ENCODE peak calls at places on chromosomes 12 and 14, in four cellular contexts. M is transverse colon, Q is H1, K is body of pancreas. W is an unnamed sample.
A peak's percentile ranks its signal among the peaks of the same experiment; 100 is the strongest.

GRCh38 chr14:24605435-24606190 is 3.9 kb downstream of the GZMH start:
- DNase-seq in M (peak; percentile 40), Q (peak; percentile 81), K (peak; percentile 37), W (no peak)

GRCh38 chr14:98189077-98189476 is 1082.9 kb downstream of the BCL11B start:
- DNase-seq in K (no peak), M (no peak), Q (no peak), W (no peak)

GRCh38 chr12:1093166-1093751 is 102.2 kb downstream of the ERC1 start:
- DNase-seq in K (peak; percentile 47), M (no peak), Q (no peak), W (peak; percentile 33)

GRCh38 chr12:10392394-10392930 is 2.6 kb upstream of the KLRK1 start:
- DNase-seq in Q (no peak), K (peak; percentile 73), M (peak; percentile 30), W (peak; percentile 66)

GRCh38 chr12:40313928-40314327 is 89.1 kb downstream of the LRRK2 start:
- DNase-seq in M (no peak), Q (no peak), K (no peak), W (no peak)

GRCh38 chr14:53571990-53572389 is 384.6 kb downstream of the BMP4 start:
- DNase-seq in K (no peak), Q (no peak), M (no peak), W (no peak)

GRCh38 chr14:90785876-90786450 is 30.3 kb downstream of the TTC7B start:
- DNase-seq in M (no peak), K (no peak), Q (no peak), W (no peak)

GRCh38 chr12:92337128-92337527 is 191.5 kb upstream of the BTG1 start:
- DNase-seq in M (no peak), K (no peak), Q (no peak), W (no peak)

GRCh38 chr12:56957229-56958052 is at the start of gene RDH16:
- DNase-seq in M (no peak), K (no peak), Q (peak; percentile 19), W (peak; percentile 81)

GRCh38 chr12:10618338-10618987 is 5.1 kb upstream of the MAGOHB start:
- DNase-seq in K (no peak), Q (no peak), M (no peak), W (no peak)

GRCh38 chr12:2411011-2411410 is 358.2 kb downstream of the CACNA1C start:
- DNase-seq in M (no peak), Q (no peak), K (no peak), W (no peak)

GRCh38 chr14:20680363-20680762 is 4.0 kb upstream of the RNASE4 start:
- DNase-seq in K (no peak), Q (no peak), M (no peak), W (no peak)

GRCh38 chr14:52000019-52000582 is 10.8 kb downstream of the RTRAF start:
- DNase-seq in K (no peak), M (no peak), Q (no peak), W (no peak)

GRCh38 chr12:58504539-58504938 is 415.8 kb downstream of the LRIG3 start:
- DNase-seq in M (no peak), K (no peak), Q (no peak), W (no peak)

GRCh38 chr12:116116650-116117424 is 160.7 kb downstream of the MED13L start:
- DNase-seq in M (no peak), Q (no peak), K (no peak), W (no peak)

GRCh38 chr12:110279976-110280783 is 867 bp upstream of the ATP2A2 start:
- DNase-seq in K (peak; percentile 49), Q (peak; percentile 80), M (peak; percentile 57), W (peak; percentile 37)

GRCh38 chr12:13196302-13196921 is at the start of gene EMP1:
- DNase-seq in K (peak; percentile 91), Q (no peak), M (peak; percentile 93), W (peak; percentile 87)

GRCh38 chr12:46230985-46231384 is 37.9 kb downstream of the SLC38A1 start:
- DNase-seq in Q (no peak), K (no peak), M (no peak), W (no peak)

GRCh38 chr14:77862154-77862783 is 62.4 kb downstream of the ADCK1 start:
- DNase-seq in K (peak; percentile 63), Q (peak; percentile 99), M (peak; percentile 73), W (peak; percentile 43)

GRCh38 chr14:28163897-28164296 is 602.7 kb upstream of the FOXG1 start:
- DNase-seq in M (no peak), Q (no peak), K (no peak), W (no peak)

GRCh38 chr12:112126000-112126431 is 656 bp downstream of the TRAFD1 start:
- DNase-seq in K (no peak), M (no peak), Q (no peak), W (no peak)

GRCh38 chr12:66555113-66555512 is 123.8 kb downstream of the GRIP1 start:
- DNase-seq in Q (no peak), K (no peak), M (no peak), W (no peak)

GRCh38 chr12:17802657-17803641 is 287.0 kb downstream of the RERGL start:
- DNase-seq in Q (peak; percentile 48), M (no peak), K (no peak), W (no peak)

GRCh38 chr12:51904951-51905471 is 2.3 kb upstream of the ACVRL1 start:
- DNase-seq in Q (no peak), M (peak; percentile 9), K (peak; percentile 29), W (no peak)

GRCh38 chr12:14258468-14258947 is 107.0 kb upstream of the ATF7IP start:
- DNase-seq in Q (no peak), M (no peak), K (no peak), W (no peak)

GRCh38 chr12:43863770-43864366 is 28.0 kb downstream of the TMEM117 start:
- DNase-seq in M (no peak), K (no peak), Q (no peak), W (no peak)

GRCh38 chr12:67705394-67706370 is 57.1 kb downstream of the DYRK2 start:
- DNase-seq in K (no peak), M (no peak), Q (no peak), W (no peak)

GRCh38 chr12:106955377-106956047 is at the start of gene TMEM263:
- DNase-seq in K (peak; percentile 93), M (peak; percentile 93), Q (peak; percentile 93), W (peak; percentile 89)

GRCh38 chr12:101780599-101780998 is 41.3 kb upstream of the SYCP3 start:
- DNase-seq in M (no peak), K (no peak), Q (no peak), W (no peak)

DNA sequence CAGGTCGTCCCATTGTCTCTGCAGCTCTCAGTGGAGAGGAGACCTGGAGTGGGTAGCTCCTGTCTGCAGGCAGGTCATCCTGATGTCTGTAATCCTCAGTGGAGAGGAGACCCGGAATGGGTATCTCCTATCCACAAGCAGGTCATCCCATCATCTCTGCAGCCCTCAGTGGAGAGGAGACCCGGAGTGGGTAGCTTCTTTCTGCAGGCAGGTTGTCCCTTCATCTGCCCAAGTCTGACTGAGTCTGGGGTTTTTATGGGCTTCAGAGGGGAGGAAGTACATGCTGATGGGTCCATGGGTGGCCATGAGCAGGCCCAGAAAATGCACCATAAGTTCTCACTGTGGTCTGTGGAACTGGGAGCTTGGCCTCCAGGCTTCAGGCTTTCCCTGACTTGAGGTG is 28.9 kb upstream of the PAPLN start:
- DNase-seq in Q (no peak), K (no peak), M (no peak), W (no peak)
- H3K36me3 ChIP-seq in Q (peaks cover 43% of the 10 kb centered on the region), K (no peaks in the 10 kb centered on the region), M (no peaks in the 10 kb centered on the region), W (peaks cover 9% of the 10 kb centered on the region)

GRCh38 chr12:131941987-131942341 is 7.8 kb upstream of the EP400 start:
- DNase-seq in M (no peak), K (no peak), Q (no peak), W (no peak)
- TF ChIP-seq POLR2A in M (no peak), K (no peak), Q (no peak), W (no peak)

DNA sequence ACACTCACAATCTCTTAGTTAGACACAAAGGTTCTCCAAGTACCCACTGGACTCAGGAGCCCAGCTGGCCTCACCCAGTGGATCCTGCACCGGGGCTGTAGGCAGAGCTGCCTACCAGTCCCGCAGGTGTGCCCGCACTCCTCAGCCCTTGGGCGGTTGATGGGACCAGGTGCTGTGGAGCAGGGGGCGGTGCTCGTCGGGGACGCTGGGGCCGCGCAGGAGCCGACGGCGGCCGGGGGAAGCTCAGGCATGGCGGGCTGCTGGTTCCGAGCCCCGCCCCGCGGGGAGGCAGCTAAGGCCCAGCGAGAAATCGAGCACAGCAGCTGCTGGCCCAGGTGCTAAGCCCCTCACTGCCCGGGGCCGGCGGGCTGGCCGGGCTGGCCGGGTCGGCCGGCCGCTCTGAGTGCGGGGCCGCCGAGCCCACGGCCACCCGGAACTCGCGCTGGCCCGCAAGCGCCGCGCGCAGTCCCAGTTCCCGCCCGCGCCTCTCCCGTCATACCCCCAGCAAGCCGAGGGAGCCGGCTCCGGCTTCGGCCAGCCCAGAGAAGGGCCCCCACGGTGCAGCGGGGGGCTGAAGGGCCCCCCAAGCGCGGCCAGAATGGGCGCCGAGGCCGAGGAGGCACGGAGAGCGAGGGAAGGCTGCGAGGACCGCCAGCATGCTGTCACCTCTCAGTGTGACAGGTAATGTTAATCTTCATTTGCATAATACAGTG is 506.8 kb downstream of the LRFN5 start:
- DNase-seq in M (no peak), K (no peak), Q (no peak), W (no peak)
- H3K36me3 ChIP-seq in M (no peaks in the 10 kb centered on the region), K (no peaks in the 10 kb centered on the region), Q (no peaks in the 10 kb centered on the region), W (no peaks in the 10 kb centered on the region)

DNA sequence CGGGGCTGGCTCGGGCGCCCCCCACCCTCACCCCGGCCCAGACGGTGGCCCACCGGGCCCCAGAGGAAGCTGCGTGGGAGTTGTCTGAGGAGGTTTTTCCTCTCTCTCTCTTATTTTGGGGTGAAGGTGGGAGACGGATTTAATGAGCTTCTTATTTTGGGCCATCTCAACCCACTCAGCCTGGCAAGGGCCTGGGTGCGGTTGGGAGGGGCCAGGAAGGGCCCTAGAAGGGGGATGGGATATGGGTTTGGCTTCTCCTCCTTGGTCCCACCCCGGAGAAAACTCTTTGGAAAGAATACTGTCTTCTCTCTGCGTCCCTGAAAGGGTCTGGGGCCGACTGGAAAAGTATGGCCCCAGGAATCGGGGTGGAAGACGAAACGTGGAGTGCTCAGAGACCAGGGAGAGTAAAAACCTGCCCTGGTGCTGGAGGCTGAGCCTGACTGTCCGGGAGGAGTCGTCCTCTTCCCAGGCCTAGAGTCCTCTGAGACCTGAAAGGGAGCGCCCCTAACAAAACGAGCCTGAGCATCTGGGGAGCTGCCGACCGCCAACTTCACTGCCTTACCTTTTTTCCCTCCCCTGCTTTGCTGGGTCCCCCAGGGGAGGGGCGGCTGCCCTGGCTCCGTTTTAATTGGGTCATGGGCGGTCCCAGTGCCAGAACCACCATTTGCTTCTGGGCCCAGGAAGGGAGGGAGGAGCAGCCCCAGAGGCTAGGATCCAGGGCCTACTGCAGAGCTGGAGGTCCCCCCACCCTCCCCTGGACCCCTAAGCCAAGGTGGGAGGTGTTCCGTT is 1.6 kb downstream of the MMP14 start:
- DNase-seq in M (peak; percentile 55), K (peak; percentile 46), Q (peak; percentile 61), W (peak; percentile 68)
- TF ChIP-seq POLR2A in M (peak; percentile 13), K (no peak), Q (no peak), W (peak; percentile 71)

DNA sequence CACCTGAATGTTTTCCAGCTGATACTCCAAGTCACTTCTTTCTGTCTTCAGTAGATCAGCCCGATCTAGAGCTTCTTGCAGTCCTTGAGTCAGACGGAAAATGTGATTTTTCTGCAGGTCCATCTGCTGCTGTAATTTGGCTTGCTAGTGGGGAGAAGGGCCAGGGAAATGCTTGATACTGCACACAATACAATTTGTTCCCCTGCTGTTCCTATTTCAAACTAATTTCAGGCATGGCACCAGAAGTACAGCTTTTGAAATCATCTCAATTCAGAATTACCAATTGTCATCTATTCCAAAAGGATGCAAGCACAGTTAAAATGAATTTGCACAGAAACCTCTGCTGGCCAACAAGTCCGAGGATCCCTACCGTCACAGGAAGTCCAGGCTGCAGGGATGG is 53.4 kb downstream of the PRKAB1 start:
- DNase-seq in M (no peak), Q (no peak), K (no peak), W (no peak)
- H3K36me3 ChIP-seq in M (no peaks in the 10 kb centered on the region), Q (peaks cover 33% of the 10 kb centered on the region), K (no peaks in the 10 kb centered on the region), W (no peaks in the 10 kb centered on the region)